ENCODE peak calls at places on chromosomes 13 and 19, in seven cellular contexts. Q is CD8-positive, alpha-beta memory T cell; J is right cardiac atrium; E is small intestine; A is tibial nerve; H is HAP-1; D is breast epithelium. T is an unnamed sample.

GRCh38 chr19:54204767-54205468 is 4.3 kb downstream of the RPS9 start:
- DNase-seq in Q (no peak), H (no peak), A (no peak), D (no peak), E (no peak), J (no peak), T (no peak)

GRCh38 chr19:19315444-19315843 is 4.9 kb downstream of the SUGP1 start:
- DNase-seq in D (no peak), E (no peak), Q (no peak), J (no peak), H (no peak), A (no peak), T (no peak)

GRCh38 chr13:42363941-42364612 is 92.1 kb downstream of the AKAP11 start:
- DNase-seq in A (no peak), H (no peak), Q (no peak), E (no peak), D (no peak), J (no peak), T (peak; percentile 18)

GRCh38 chr13:27774651-27775050 is 17.6 kb upstream of the GSX1 start:
- DNase-seq in A (no peak), Q (no peak), E (no peak), H (no peak), D (no peak), J (no peak), T (no peak)

GRCh38 chr19:18477042-18477760 is 39.3 kb upstream of the ISYNA1 start:
- DNase-seq in Q (no peak), E (peak; percentile 40), J (peak; percentile 46), A (no peak), D (no peak), H (no peak), T (no peak)

GRCh38 chr19:54156953-54157352 is 2.6 kb downstream of the LENG1 start:
- DNase-seq in E (no peak), H (no peak), J (no peak), Q (no peak), D (no peak), A (no peak), T (no peak)

GRCh38 chr13:101996906-101997408 is 404.9 kb downstream of the FGF14 start:
- DNase-seq in A (no peak), E (no peak), J (no peak), D (no peak), H (no peak), Q (no peak), T (no peak)

GRCh38 chr13:24134772-24135171 is 25.7 kb upstream of the SPATA13 start:
- DNase-seq in Q (no peak), A (no peak), J (no peak), D (no peak), H (no peak), E (no peak), T (no peak)

GRCh38 chr19:53466726-53467125 is 807 bp upstream of the ZNF813 start:
- DNase-seq in Q (no peak), J (no peak), E (no peak), D (no peak), H (no peak), A (no peak), T (no peak)

GRCh38 chr19:33621065-33621785 is 528 bp upstream of the CHST8 start:
- DNase-seq in Q (no peak), A (no peak), D (no peak), E (no peak), H (no peak), J (no peak), T (no peak)

GRCh38 chr19:6500837-6501739 is 1.0 kb downstream of the TUBB4A start:
- DNase-seq in H (no peak), Q (no peak), A (no peak), E (no peak), J (no peak), D (no peak), T (no peak)

GRCh38 chr13:43473437-43473836 is 313.3 kb downstream of the ENOX1 start:
- DNase-seq in J (no peak), D (no peak), Q (no peak), A (no peak), H (no peak), E (peak; percentile 46), T (no peak)

GRCh38 chr13:92886535-92887098 is 340.0 kb upstream of the GPC6 start:
- DNase-seq in E (no peak), J (no peak), Q (no peak), H (no peak), D (no peak), A (no peak), T (no peak)

GRCh38 chr13:42946927-42947326 is 45.1 kb downstream of the EPSTI1 start:
- DNase-seq in E (no peak), D (no peak), A (no peak), H (no peak), Q (no peak), J (no peak), T (no peak)

GRCh38 chr19:609001-609340 is 19.3 kb downstream of the HCN2 start:
- DNase-seq in A (no peak), D (no peak), H (no peak), Q (no peak), J (peak; percentile 87), E (no peak), T (no peak)

GRCh38 chr13:107716241-107716640 is 499.1 kb downstream of the LIG4 start:
- DNase-seq in D (no peak), J (no peak), Q (no peak), E (no peak), A (no peak), H (no peak), T (no peak)

GRCh38 chr19:54532528-54532927 is 29.9 kb downstream of the LAIR2 start:
- DNase-seq in E (no peak), D (no peak), A (no peak), H (no peak), Q (no peak), J (no peak), T (no peak)

GRCh38 chr13:26112843-26113242 is 61.0 kb upstream of the SHISA2 start:
- DNase-seq in E (no peak), H (peak; percentile 19), J (no peak), D (no peak), A (no peak), Q (no peak), T (no peak)

GRCh38 chr19:37986048-37986750 is 79.2 kb downstream of the SIPA1L3 start:
- DNase-seq in H (no peak), A (no peak), J (no peak), D (no peak), E (no peak), Q (peak; percentile 3), T (no peak)

GRCh38 chr19:22607653-22608430 is 26.3 kb upstream of the ZNF492 start:
- DNase-seq in Q (no peak), H (no peak), E (no peak), J (no peak), D (no peak), A (no peak), T (no peak)

GRCh38 chr19:40604647-40605200 is 3.6 kb downstream of the LTBP4 start:
- DNase-seq in H (no peak), D (no peak), Q (no peak), A (no peak), J (peak; percentile 78), E (peak; percentile 61), T (no peak)

GRCh38 chr13:61286148-61286745 is 129.4 kb downstream of the PCDH20 start:
- DNase-seq in D (no peak), A (no peak), J (peak; percentile 10), Q (no peak), H (peak; percentile 41), E (peak; percentile 7), T (no peak)

GRCh38 chr13:48181482-48182145 is 51.4 kb upstream of the ITM2B start:
- DNase-seq in J (no peak), D (no peak), H (no peak), A (no peak), Q (no peak), E (no peak), T (no peak)

GRCh38 chr13:77507931-77508776 is 27.4 kb upstream of the SCEL start:
- DNase-seq in E (no peak), Q (no peak), H (no peak), A (no peak), J (no peak), D (no peak), T (no peak)
- H3K27me3 ChIP-seq in E (no peaks in the 10 kb centered on the region), Q (no peaks in the 10 kb centered on the region), H (peaks cover 4% of the 10 kb centered on the region), A (no peaks in the 10 kb centered on the region), J (no peaks in the 10 kb centered on the region), D (no peaks in the 10 kb centered on the region), T (no peaks in the 10 kb centered on the region)

GRCh38 chr19:35363001-35363590 is 4.8 kb downstream of the FFAR3 start:
- DNase-seq in J (no peak), D (peak; percentile 38), E (no peak), A (no peak), H (no peak), Q (no peak), T (no peak)
- H3K27me3 ChIP-seq in J (no peaks in the 10 kb centered on the region), D (no peaks in the 10 kb centered on the region), E (no peaks in the 10 kb centered on the region), A (no peaks in the 10 kb centered on the region), H (peaks cover 26% of the 10 kb centered on the region), Q (no peaks in the 10 kb centered on the region), T (peaks cover 11% of the 10 kb centered on the region)

GRCh38 chr13:112894423-112894672 is 74.7 kb upstream of the MCF2L start:
- DNase-seq in Q (no peak), H (no peak), E (no peak), J (no peak), D (no peak), A (no peak), T (no peak)
- H3K27me3 ChIP-seq in Q (peaks cover 11% of the 10 kb centered on the region), H (no peaks in the 10 kb centered on the region), E (no peaks in the 10 kb centered on the region), J (no peaks in the 10 kb centered on the region), D (no peaks in the 10 kb centered on the region), A (no peaks in the 10 kb centered on the region), T (peaks cover 61% of the 10 kb centered on the region)

DNA sequence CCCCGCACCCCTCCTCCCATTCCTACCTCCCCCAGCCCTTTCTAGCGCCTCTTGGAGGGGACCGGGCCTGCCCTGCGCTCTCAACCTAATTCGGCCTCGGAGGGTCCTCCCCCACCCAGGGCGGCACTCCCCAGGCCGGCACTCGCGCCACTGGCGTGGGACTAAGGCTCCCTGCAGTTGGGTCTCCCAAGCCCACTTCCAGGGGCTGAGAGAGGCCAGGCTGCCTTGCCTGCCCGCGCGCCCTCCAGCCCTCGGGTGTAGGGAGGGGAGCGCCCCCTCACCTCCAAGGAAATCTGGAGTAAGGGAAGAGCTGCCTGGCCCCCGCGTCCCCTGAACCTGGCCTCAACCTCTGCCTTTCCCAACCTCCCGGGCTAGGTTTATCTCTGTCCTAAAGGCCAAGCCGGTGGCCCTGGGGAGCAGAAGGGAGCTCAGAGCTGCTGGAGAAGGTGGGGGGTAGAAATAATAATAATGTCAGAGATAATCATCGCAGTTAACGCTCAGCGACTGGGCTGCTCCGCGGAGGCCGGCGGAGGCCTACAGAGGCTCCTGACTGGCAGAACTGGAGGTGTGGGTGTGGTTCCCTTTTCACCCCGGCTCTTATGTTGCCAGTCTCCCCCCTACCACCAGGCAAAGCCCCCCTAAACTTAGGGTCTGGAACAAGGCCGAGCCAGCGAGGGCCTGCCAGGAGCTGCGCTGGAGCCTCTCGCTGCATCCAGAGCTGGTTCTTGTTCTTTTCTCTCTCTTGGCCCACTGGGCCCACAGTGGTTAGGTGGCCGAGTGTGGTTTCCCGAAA is 9.6 kb downstream of the ZIC2 start:
- DNase-seq in A (no peak), E (no peak), Q (no peak), H (no peak), D (no peak), J (no peak), T (peak; percentile 72)
- H3K27me3 ChIP-seq in A (peaks cover 10% of the 10 kb centered on the region), E (peaks cover 67% of the 10 kb centered on the region), Q (peaks cover 99% of the 10 kb centered on the region), H (peaks cover 41% of the 10 kb centered on the region), D (peaks cover 14% of the 10 kb centered on the region), J (peaks cover 10% of the 10 kb centered on the region), T (peaks cover 51% of the 10 kb centered on the region)